ENCODE peak calls at places on chromosomes 12 and 14, in five cellular contexts. G is A549, S is H1, X is WTC11, C is K562. M is an unnamed sample.

GRCh38 chr12:53543539-53543938 is 36.3 kb upstream of the NPFF start:
- DNase-seq in S (peak; percentile 47), G (peak; percentile 74), C (peak; percentile 42), X (peak; percentile 46), M (peak; percentile 69)

GRCh38 chr12:124019115-124019514 is 46.1 kb downstream of the ZNF664 start:
- DNase-seq in S (no peak), X (no peak), G (no peak), C (no peak), M (no peak)

GRCh38 chr12:4171742-4172141 is 101.8 kb upstream of the CCND2 start:
- DNase-seq in X (no peak), S (no peak), C (no peak), G (no peak), M (no peak)

GRCh38 chr14:97408937-97409860 is 612.0 kb downstream of the VRK1 start:
- DNase-seq in X (no peak), C (no peak), S (no peak), G (no peak), M (no peak)

GRCh38 chr12:93970892-93971688 is 177.3 kb upstream of the PLXNC1 start:
- DNase-seq in C (peak; percentile 11), G (no peak), X (no peak), S (no peak), M (no peak)

GRCh38 chr12:12376636-12377448 is 20.0 kb downstream of the BORCS5 start:
- DNase-seq in C (peak; percentile 22), X (no peak), S (no peak), G (peak; percentile 75), M (peak; percentile 78)

GRCh38 chr14:75476274-75476995 is 45.8 kb upstream of the BATF start:
- DNase-seq in X (peak; percentile 44), S (no peak), C (no peak), G (no peak), M (no peak)

GRCh38 chr14:26808407-26808806 is 210.6 kb upstream of the NOVA1 start:
- DNase-seq in G (no peak), C (no peak), S (no peak), X (no peak), M (no peak)

GRCh38 chr12:70994217-70994788 is 73.8 kb upstream of the PTPRR start:
- DNase-seq in S (no peak), C (no peak), G (no peak), X (no peak), M (no peak)

GRCh38 chr14:75344396-75344795 is 65.8 kb downstream of the FOS start:
- DNase-seq in S (no peak), G (no peak), C (no peak), X (no peak), M (no peak)

GRCh38 chr12:105595440-105595839 is 264.9 kb downstream of the C12orf75 start:
- DNase-seq in G (no peak), C (no peak), X (no peak), S (no peak), M (no peak)

GRCh38 chr14:66174453-66174891 is 311.7 kb upstream of the CCDC196 start:
- DNase-seq in C (no peak), X (no peak), G (no peak), S (no peak), M (no peak)

GRCh38 chr12:6647083-6647604 is at the start of gene ACRBP:
- DNase-seq in G (no peak), C (no peak), X (peak; percentile 76), S (peak; percentile 86), M (peak; percentile 82)

GRCh38 chr14:55556929-55557623 is 22.9 kb upstream of the KTN1 start:
- DNase-seq in X (no peak), C (no peak), S (no peak), G (no peak), M (no peak)

GRCh38 chr14:99325016-99325415 is 53.0 kb upstream of the BCL11B start:
- DNase-seq in C (no peak), S (peak; percentile 29), X (no peak), G (no peak), M (no peak)

GRCh38 chr12:58387199-58387598 is 445.8 kb downstream of the ATP23 start:
- DNase-seq in S (no peak), G (no peak), C (no peak), X (no peak), M (no peak)

GRCh38 chr14:24848427-24848826 is 201.5 kb downstream of the STXBP6 start:
- DNase-seq in X (no peak), C (no peak), S (no peak), G (no peak), M (no peak)

GRCh38 chr12:2256453-2256852 is 203.7 kb downstream of the CACNA1C start:
- DNase-seq in S (no peak), X (no peak), G (no peak), C (no peak), M (no peak)

GRCh38 chr14:53306926-53307325 is 153.8 kb upstream of the DDHD1 start:
- DNase-seq in S (no peak), C (no peak), G (no peak), X (no peak), M (peak; percentile 24)

GRCh38 chr14:49992901-49993335 is 100.0 kb downstream of the ARF6 start:
- DNase-seq in G (no peak), X (no peak), S (no peak), C (no peak), M (no peak)

GRCh38 chr14:91387135-91387849 is 30.3 kb downstream of the CCDC88C start:
- DNase-seq in G (no peak), C (no peak), X (no peak), S (no peak), M (no peak)

GRCh38 chr12:82358200-82359114 is at the start of the genes CCDC59 and METTL25:
- DNase-seq in S (peak; percentile 98), C (peak; percentile 86), G (peak; percentile 66), X (peak; percentile 96), M (peak; percentile 97)

GRCh38 chr14:105249175-105250007 is 1.1 kb downstream of the BTBD6 start:
- DNase-seq in S (peak; percentile 62), X (peak; percentile 34), G (no peak), C (no peak), M (peak; percentile 12)

GRCh38 chr12:32089156-32089950 is 17.3 kb upstream of the BICD1 start:
- DNase-seq in X (no peak), C (no peak), S (no peak), G (no peak), M (peak; percentile 85)

GRCh38 chr12:46258129-46258528 is 10.7 kb downstream of the SLC38A1 start:
- DNase-seq in X (no peak), S (no peak), C (no peak), G (no peak), M (no peak)

GRCh38 chr12:71865757-71866536 is 26.4 kb downstream of the TBC1D15 start:
- DNase-seq in G (no peak), C (no peak), S (no peak), X (no peak), M (no peak)

GRCh38 chr12:10612954-10613333 is 465 bp downstream of the MAGOHB start:
- DNase-seq in C (peak; percentile 26), X (peak; percentile 19), S (no peak), G (no peak), M (peak; percentile 23)

GRCh38 chr12:127964717-127965116 is 302.3 kb upstream of the TMEM132C start:
- DNase-seq in X (no peak), S (no peak), C (no peak), G (no peak), M (peak; percentile 45)
- TF ChIP-seq MAX in X (no peak), S (peak; percentile 75), C (no peak), G (no peak), M (peak; percentile 13)

DNA sequence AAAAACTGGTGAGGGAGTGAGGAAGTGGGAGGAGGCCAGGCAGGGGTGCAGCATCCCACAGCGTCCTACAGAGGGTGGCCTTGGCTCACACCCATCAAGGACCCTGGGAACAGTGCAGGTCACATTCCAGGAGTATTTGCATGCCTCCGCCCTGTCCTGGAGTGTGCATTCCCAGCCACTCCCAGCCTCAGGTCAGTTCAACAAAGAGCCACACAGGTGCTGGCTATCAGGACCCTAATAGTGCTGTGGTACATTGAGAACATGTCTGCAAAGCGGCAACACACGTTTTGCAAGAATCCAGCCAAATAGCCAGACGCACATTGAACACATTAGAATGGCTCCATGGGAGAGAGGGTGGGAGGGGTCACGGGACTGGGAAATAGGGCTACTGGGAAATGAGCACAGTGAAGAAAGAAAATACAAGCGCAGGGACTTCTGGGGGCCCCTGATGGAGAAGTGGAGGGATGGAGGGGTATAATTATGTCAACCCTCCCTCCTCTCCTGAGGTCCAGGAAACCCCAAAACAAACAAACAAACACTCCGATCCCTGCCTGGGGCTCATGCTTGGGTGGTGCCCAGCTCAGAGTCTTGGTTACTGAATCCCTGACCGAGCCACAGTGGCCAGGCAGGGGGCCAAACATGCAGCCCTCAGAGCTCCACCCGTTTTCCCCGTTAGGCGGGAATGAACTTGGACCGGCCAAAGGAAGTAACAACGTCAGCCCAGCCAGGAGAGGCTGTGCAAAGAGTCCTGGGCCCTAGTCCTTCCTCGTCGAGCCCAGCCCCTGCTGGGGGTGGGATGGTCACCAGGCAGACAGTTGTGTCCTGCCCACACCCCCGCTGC is 36.4 kb downstream of the CMKLR1 start:
- DNase-seq in G (no peak), X (peak; percentile 57), S (no peak), C (no peak), M (no peak)
- TF ChIP-seq CTCF in G (no peak), X (no peak), S (peak; percentile 41), C (peak; percentile 14), M (no peak)

GRCh38 chr12:120252071-120252906 is 13.2 kb downstream of the PXN start:
- DNase-seq in G (no peak), C (no peak), S (no peak), X (no peak), M (peak; percentile 83)

GRCh38 chr12:120249875-120250795 is 15.4 kb downstream of the PXN start:
- DNase-seq in C (no peak), G (no peak), X (no peak), S (no peak), M (peak; percentile 65)

GRCh38 chr12:120257041-120257821 is 8.3 kb downstream of the PXN start:
- DNase-seq in G (no peak), C (no peak), S (no peak), X (no peak), M (no peak)

GRCh38 chr12:120258323-120258896 is 7.1 kb downstream of the PXN start:
- DNase-seq in S (no peak), G (no peak), X (no peak), C (no peak), M (no peak)

DNA sequence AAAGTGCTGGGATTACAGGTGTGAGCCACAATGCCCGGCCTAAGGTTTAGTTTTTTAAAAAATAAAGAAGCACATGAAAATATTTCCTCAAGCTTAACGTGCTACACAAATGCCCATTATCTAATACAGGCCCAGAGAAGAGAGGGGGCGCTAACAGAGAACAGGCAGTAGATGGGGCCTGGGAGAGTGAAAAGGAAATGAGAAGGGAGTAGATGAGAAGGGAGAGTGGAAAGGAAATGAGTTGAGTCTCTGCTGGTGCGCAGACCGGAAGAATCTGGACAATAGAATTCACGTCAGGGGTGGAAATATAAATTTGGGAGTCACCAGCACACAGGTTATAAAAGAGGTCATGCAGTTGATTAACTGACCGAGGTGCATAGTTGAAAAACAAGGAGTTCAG is 10.7 kb downstream of the PXN start:
- DNase-seq in S (no peak), X (no peak), C (no peak), G (no peak), M (no peak)
- TF ChIP-seq MAX in S (no peak), X (no peak), C (no peak), G (no peak), M (no peak)

GRCh38 chr12:109764123-109764522 is 50.5 kb downstream of the FAM222A start:
- DNase-seq in C (peak; percentile 36), X (no peak), G (no peak), S (peak; percentile 42), M (peak; percentile 36)
- TF ChIP-seq CTCF in C (peak; percentile 18), X (peak; percentile 11), G (peak; percentile 22), S (peak; percentile 57), M (peak; percentile 54)

M was measured in NB4.